ENCODE peak calls at places on chromosomes 1 and 21, in four cellular contexts. F is colonic mucosa, A is EL, Q is NCI-H1105 treated with DMSO at 0.1 percent for 48 hours. X is an unnamed sample.

GRCh38 chr1:145962157-145963102 is 1.9 kb downstream of the ANKRD34A start:
- DNase-seq in F (no peak), A (peak), Q (no peak), X (no peak)

GRCh38 chr1:83033682-83034081 is 965.2 kb downstream of the TTLL7 start:
- DNase-seq in F (no peak), A (peak), Q (no peak), X (peak)

GRCh38 chr1:89953072-89953626 is 41.8 kb upstream of the ZNF326 start:
- DNase-seq in F (peak), A (peak), Q (peak), X (peak)

GRCh38 chr1:210441028-210441427 is 112.3 kb downstream of the HHAT start:
- DNase-seq in F (no peak), A (peak), Q (no peak), X (no peak)

GRCh38 chr1:150106331-150106730 is 38.8 kb downstream of the VPS45 start:
- DNase-seq in F (no peak), A (no peak), Q (no peak), X (no peak)

GRCh38 chr21:45093064-45093532 is 18.7 kb downstream of the ADARB1 start:
- DNase-seq in F (no peak), A (no peak), Q (no peak), X (peak)

GRCh38 chr1:15320267-15320666 is 73.2 kb downstream of the FHAD1 start:
- DNase-seq in F (no peak), A (no peak), Q (no peak), X (no peak)

GRCh38 chr1:18939398-18940302 is 16.8 kb downstream of the IFFO2 start:
- DNase-seq in F (no peak), A (peak), Q (no peak), X (no peak)

GRCh38 chr1:48810740-48811139 is 34.0 kb upstream of the BEND5 start:
- DNase-seq in F (no peak), A (no peak), Q (no peak), X (no peak)

GRCh38 chr1:173444757-173445156 is 32.4 kb upstream of the PRDX6 start:
- DNase-seq in F (no peak), A (no peak), Q (no peak), X (no peak)

GRCh38 chr1:154181944-154182341 is 10.0 kb downstream of the TPM3 start:
- DNase-seq in F (no peak), A (no peak), Q (no peak), X (no peak)

GRCh38 chr1:9652379-9653194 is 1.1 kb downstream of the PIK3CD start:
- DNase-seq in F (no peak), A (peak), Q (no peak), X (no peak)

GRCh38 chr21:45592208-45592619 is 50.0 kb upstream of the SLC19A1 start:
- DNase-seq in F (no peak), A (no peak), Q (no peak), X (no peak)

GRCh38 chr1:218802799-218803198 is 370.9 kb upstream of the LYPLAL1 start:
- DNase-seq in F (no peak), A (no peak), Q (no peak), X (no peak)

GRCh38 chr1:44220755-44221154 is 7.5 kb downstream of the DMAP1 start:
- DNase-seq in F (no peak), A (no peak), Q (no peak), X (no peak)

GRCh38 chr1:48776400-48777218 is at the start of gene BEND5:
- DNase-seq in F (peak), A (no peak), Q (peak), X (no peak)

GRCh38 chr1:159900755-159901335 is 880 bp upstream of the CFAP45 start:
- DNase-seq in F (no peak), A (no peak), Q (no peak), X (no peak)

GRCh38 chr21:38438476-38438893 is 59.8 kb downstream of the ERG start:
- DNase-seq in F (no peak), A (peak), Q (no peak), X (peak)

GRCh38 chr1:173239058-173239457 is 31.9 kb upstream of the TNFSF4 start:
- DNase-seq in F (no peak), A (no peak), Q (no peak), X (no peak)

GRCh38 chr1:245645894-245646293 is 491.1 kb downstream of the KIF26B start:
- DNase-seq in F (no peak), A (no peak), Q (no peak), X (no peak)

GRCh38 chr1:20430355-20431290 is 55.4 kb downstream of the CAMK2N1 start:
- DNase-seq in F (peak), A (peak), Q (peak), X (peak)

GRCh38 chr1:179366093-179366800 is 476 bp downstream of the AXDND1 start:
- DNase-seq in F (no peak), A (no peak), Q (peak), X (no peak)

GRCh38 chr1:170618418-170618817 is 45.5 kb upstream of the PRRX1 start:
- DNase-seq in F (no peak), A (no peak), Q (no peak), X (no peak)

GRCh38 chr1:43253876-43254275 is 15.9 kb upstream of the TMEM125 start:
- DNase-seq in F (no peak), A (no peak), Q (no peak), X (no peak)

GRCh38 chr1:208089151-208089550 is 155.0 kb downstream of the PLXNA2 start:
- DNase-seq in F (no peak), A (peak), Q (no peak), X (no peak)

GRCh38 chr1:34360574-34360973 is 183.9 kb downstream of the C1orf94 start:
- DNase-seq in F (no peak), A (no peak), Q (no peak), X (no peak)

GRCh38 chr1:10173582-10173981 is 36.8 kb upstream of the KIF1B start:
- DNase-seq in F (no peak), A (no peak), Q (no peak), X (no peak)

GRCh38 chr1:184020328-184020727 is 17.2 kb downstream of the COLGALT2 start:
- DNase-seq in F (no peak), A (no peak), Q (no peak), X (no peak)

GRCh38 chr1:52662645-52663313 is 29.8 kb downstream of the SHISAL2A start:
- DNase-seq in F (no peak), A (peak), Q (no peak), X (peak)

GRCh38 chr1:116873680-116874271 is 35.9 kb upstream of the PTGFRN start:
- DNase-seq in F (no peak), A (peak), Q (no peak), X (no peak)

GRCh38 chr21:32083175-32083574 is 195.7 kb downstream of the MIS18A start:
- DNase-seq in F (no peak), A (no peak), Q (peak), X (peak)

GRCh38 chr1:156896490-156897033 is 3.0 kb downstream of the PEAR1 start:
- DNase-seq in F (no peak), A (peak), Q (no peak), X (peak)

GRCh38 chr1:16981269-16981849 is 939 bp upstream of the MFAP2 start:
- DNase-seq in F (no peak), A (peak), Q (no peak), X (no peak)

GRCh38 chr1:154755858-154756730 is 114.0 kb downstream of the KCNN3 start:
- DNase-seq in F (no peak), A (peak), Q (no peak), X (no peak)

GRCh38 chr1:8323706-8324105 is 5.8 kb downstream of the SLC45A1 start:
- DNase-seq in F (no peak), A (no peak), Q (no peak), X (no peak)

GRCh38 chr1:53070621-53071020 is 8.6 kb downstream of the PODN start:
- DNase-seq in F (no peak), A (no peak), Q (no peak), X (no peak)

GRCh38 chr21:42381347-42381984 is 14.4 kb downstream of the TMPRSS3 start:
- DNase-seq in F (peak), A (peak), Q (peak), X (peak)

GRCh38 chr1:52534928-52535764 is 17.7 kb downstream of the TUT4 start:
- DNase-seq in F (no peak), A (peak), Q (no peak), X (no peak)

GRCh38 chr1:158396646-158397045 is 2.6 kb downstream of the OR10T2 start:
- DNase-seq in F (no peak), A (no peak), Q (no peak), X (no peak)